ENCODE peak calls at places on chromosomes 3 and 15, in seven cellular contexts. One of them, this sample, is unnamed.

GRCh38 chr3:76039431-76039830 is 254.1 kb upstream of the ZNF717 start:
- DNase-seq in lower leg skin: no peak
- DNase-seq in H7: no peak
- DNase-seq in GM23248: peak; percentile 54
- DNase-seq in fibroblast of lung: peak; percentile 36
- DNase-seq in tibial nerve: no peak
- DNase-seq in left ventricle myocardium inferior: no peak
- DNase-seq in this sample: no peak

GRCh38 chr15:29410342-29410741 is 140.7 kb upstream of the NSMCE3 start:
- DNase-seq in lower leg skin: no peak
- DNase-seq in H7: peak; percentile 47
- DNase-seq in GM23248: no peak
- DNase-seq in fibroblast of lung: no peak
- DNase-seq in tibial nerve: no peak
- DNase-seq in left ventricle myocardium inferior: no peak
- DNase-seq in this sample: no peak

GRCh38 chr15:99736702-99737101 is 3.5 kb upstream of the LYSMD4 start:
- DNase-seq in lower leg skin: no peak
- DNase-seq in H7: no peak
- DNase-seq in GM23248: no peak
- DNase-seq in fibroblast of lung: no peak
- DNase-seq in tibial nerve: no peak
- DNase-seq in left ventricle myocardium inferior: no peak
- DNase-seq in this sample: no peak

GRCh38 chr3:62184559-62184958 is 188.8 kb downstream of the FEZF2 start:
- DNase-seq in lower leg skin: no peak
- DNase-seq in H7: no peak
- DNase-seq in GM23248: peak; percentile 23
- DNase-seq in fibroblast of lung: peak; percentile 28
- DNase-seq in tibial nerve: no peak
- DNase-seq in left ventricle myocardium inferior: no peak
- DNase-seq in this sample: peak; percentile 56

GRCh38 chr3:53162672-53163458 is 1.9 kb downstream of the PRKCD start:
- DNase-seq in lower leg skin: no peak
- DNase-seq in H7: peak; percentile 39
- DNase-seq in GM23248: no peak
- DNase-seq in fibroblast of lung: no peak
- DNase-seq in tibial nerve: no peak
- DNase-seq in left ventricle myocardium inferior: no peak
- DNase-seq in this sample: no peak

GRCh38 chr3:47781326-47781684 is 388 bp downstream of the SMARCC1 start:
- DNase-seq in lower leg skin: peak; percentile 51
- DNase-seq in H7: peak; percentile 90
- DNase-seq in GM23248: peak; percentile 70
- DNase-seq in fibroblast of lung: no peak
- DNase-seq in tibial nerve: peak; percentile 35
- DNase-seq in left ventricle myocardium inferior: peak; percentile 70
- DNase-seq in this sample: peak; percentile 77

GRCh38 chr3:119428538-119428937 is 34.9 kb downstream of the TMEM39A start:
- DNase-seq in lower leg skin: no peak
- DNase-seq in H7: no peak
- DNase-seq in GM23248: no peak
- DNase-seq in fibroblast of lung: no peak
- DNase-seq in tibial nerve: no peak
- DNase-seq in left ventricle myocardium inferior: no peak
- DNase-seq in this sample: no peak

GRCh38 chr15:50531763-50532162 is 14.7 kb downstream of the USP50 start:
- DNase-seq in lower leg skin: no peak
- DNase-seq in H7: no peak
- DNase-seq in GM23248: no peak
- DNase-seq in fibroblast of lung: no peak
- DNase-seq in tibial nerve: no peak
- DNase-seq in left ventricle myocardium inferior: no peak
- DNase-seq in this sample: no peak

GRCh38 chr3:123021388-123021787 is 6.2 kb downstream of the SEMA5B start:
- DNase-seq in lower leg skin: no peak
- DNase-seq in H7: peak; percentile 58
- DNase-seq in GM23248: no peak
- DNase-seq in fibroblast of lung: no peak
- DNase-seq in tibial nerve: no peak
- DNase-seq in left ventricle myocardium inferior: no peak
- DNase-seq in this sample: no peak

GRCh38 chr15:101498731-101499480 is 9.4 kb upstream of the PCSK6 start:
- DNase-seq in lower leg skin: no peak
- DNase-seq in H7: peak; percentile 15
- DNase-seq in GM23248: no peak
- DNase-seq in fibroblast of lung: no peak
- DNase-seq in tibial nerve: no peak
- DNase-seq in left ventricle myocardium inferior: no peak
- DNase-seq in this sample: no peak

GRCh38 chr3:108448593-108448992 is 61.8 kb downstream of the MYH15 start:
- DNase-seq in lower leg skin: no peak
- DNase-seq in H7: no peak
- DNase-seq in GM23248: no peak
- DNase-seq in fibroblast of lung: no peak
- DNase-seq in tibial nerve: no peak
- DNase-seq in left ventricle myocardium inferior: no peak
- DNase-seq in this sample: no peak

GRCh38 chr15:40469776-40470390 is 901 bp upstream of the CHST14 start:
- DNase-seq in lower leg skin: no peak
- DNase-seq in H7: peak; percentile 52
- DNase-seq in GM23248: peak; percentile 56
- DNase-seq in fibroblast of lung: no peak
- DNase-seq in tibial nerve: no peak
- DNase-seq in left ventricle myocardium inferior: no peak
- DNase-seq in this sample: no peak

GRCh38 chr15:35061171-35062163 is 23.6 kb downstream of the NANOGP8 start:
- DNase-seq in lower leg skin: peak; percentile 32
- DNase-seq in H7: no peak
- DNase-seq in GM23248: peak; percentile 53
- DNase-seq in fibroblast of lung: no peak
- DNase-seq in tibial nerve: no peak
- DNase-seq in left ventricle myocardium inferior: no peak
- DNase-seq in this sample: no peak

GRCh38 chr3:119662604-119663377 is 2.4 kb upstream of the POPDC2 start:
- DNase-seq in lower leg skin: no peak
- DNase-seq in H7: no peak
- DNase-seq in GM23248: peak; percentile 60
- DNase-seq in fibroblast of lung: peak; percentile 37
- DNase-seq in tibial nerve: no peak
- DNase-seq in left ventricle myocardium inferior: no peak
- DNase-seq in this sample: no peak

GRCh38 chr15:52496776-52497470 is 31.8 kb downstream of the MYO5A start:
- DNase-seq in lower leg skin: no peak
- DNase-seq in H7: no peak
- DNase-seq in GM23248: peak; percentile 72
- DNase-seq in fibroblast of lung: peak; percentile 46
- DNase-seq in tibial nerve: no peak
- DNase-seq in left ventricle myocardium inferior: no peak
- DNase-seq in this sample: no peak

GRCh38 chr3:186825294-186825821 is 17.2 kb upstream of the ADIPOQ start:
- DNase-seq in lower leg skin: no peak
- DNase-seq in H7: peak; percentile 81
- DNase-seq in GM23248: peak; percentile 83
- DNase-seq in fibroblast of lung: peak; percentile 58
- DNase-seq in tibial nerve: no peak
- DNase-seq in left ventricle myocardium inferior: no peak
- DNase-seq in this sample: no peak

GRCh38 chr3:186824430-186825139 is 17.9 kb upstream of the ADIPOQ start:
- DNase-seq in lower leg skin: no peak
- DNase-seq in H7: peak; percentile 47
- DNase-seq in GM23248: no peak
- DNase-seq in fibroblast of lung: no peak
- DNase-seq in tibial nerve: no peak
- DNase-seq in left ventricle myocardium inferior: no peak
- DNase-seq in this sample: no peak

GRCh38 chr3:186828340-186828739 is 14.2 kb upstream of the ADIPOQ start:
- DNase-seq in lower leg skin: no peak
- DNase-seq in H7: peak; percentile 27
- DNase-seq in GM23248: no peak
- DNase-seq in fibroblast of lung: no peak
- DNase-seq in tibial nerve: no peak
- DNase-seq in left ventricle myocardium inferior: no peak
- DNase-seq in this sample: no peak

GRCh38 chr3:186826978-186827857 is 15.3 kb upstream of the ADIPOQ start:
- DNase-seq in lower leg skin: peak; percentile 50
- DNase-seq in H7: peak; percentile 99
- DNase-seq in GM23248: peak; percentile 93
- DNase-seq in fibroblast of lung: peak; percentile 79
- DNase-seq in tibial nerve: peak; percentile 42
- DNase-seq in left ventricle myocardium inferior: peak; percentile 82
- DNase-seq in this sample: peak; percentile 88

GRCh38 chr3:186826316-186826977 is 16.1 kb upstream of the ADIPOQ start:
- DNase-seq in lower leg skin: no peak
- DNase-seq in H7: peak; percentile 70
- DNase-seq in GM23248: no peak
- DNase-seq in fibroblast of lung: no peak
- DNase-seq in tibial nerve: no peak
- DNase-seq in left ventricle myocardium inferior: no peak
- DNase-seq in this sample: no peak
- H3K4me3 ChIP-seq in lower leg skin: no peak overlapping the region
- H3K4me3 ChIP-seq in H7: peak overlapping the region; percentile 80
- H3K4me3 ChIP-seq in GM23248: no peak overlapping the region
- H3K4me3 ChIP-seq in fibroblast of lung: peak overlapping the region; percentile 30
- H3K4me3 ChIP-seq in tibial nerve: peak overlapping the region; percentile 83
- H3K4me3 ChIP-seq in left ventricle myocardium inferior: peak overlapping the region; percentile 87
- H3K4me3 ChIP-seq in this sample: peak overlapping the region; percentile 66

DNA sequence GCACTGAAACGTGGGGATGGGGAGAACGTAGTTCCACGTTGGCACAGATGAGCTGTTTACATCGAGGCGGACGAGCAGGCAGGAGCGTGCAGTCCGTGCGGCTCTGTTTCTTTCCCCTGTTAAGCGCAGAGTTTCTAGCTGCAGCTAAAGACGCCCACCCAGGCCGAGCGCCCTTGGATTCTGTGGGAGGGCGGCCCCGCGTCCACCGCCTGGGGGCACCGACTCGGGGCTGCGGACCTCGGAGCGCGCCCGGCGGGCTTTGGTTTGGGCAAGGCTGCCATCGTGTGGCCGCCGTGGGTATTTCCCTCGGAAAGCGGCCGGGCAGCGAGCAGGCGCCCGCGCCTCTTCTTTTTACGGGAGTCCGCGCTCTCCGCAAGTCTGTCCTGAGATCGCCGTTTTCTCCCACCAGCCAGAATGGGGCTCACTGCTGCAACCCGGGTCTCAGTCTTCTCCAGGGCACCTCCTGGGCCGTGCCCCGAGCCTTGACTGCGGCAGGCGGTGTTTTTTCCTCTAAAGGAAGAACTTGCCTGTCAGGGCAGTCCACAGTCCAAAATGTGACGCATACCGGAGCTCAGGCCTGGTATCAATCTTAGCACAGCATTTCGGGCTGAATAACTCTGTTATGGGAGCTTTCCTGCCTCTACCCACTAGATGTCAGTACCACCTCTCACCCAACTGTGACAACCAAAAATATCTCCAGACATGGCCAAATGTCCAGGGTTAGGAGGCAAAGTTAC is 219.9 kb upstream of the IGF1R start:
- DNase-seq in lower leg skin: peak; percentile 45
- DNase-seq in H7: peak; percentile 96
- DNase-seq in GM23248: peak; percentile 88
- DNase-seq in fibroblast of lung: peak; percentile 69
- DNase-seq in tibial nerve: peak; percentile 81
- DNase-seq in left ventricle myocardium inferior: peak; percentile 71
- DNase-seq in this sample: peak; percentile 77
- H3K4me3 ChIP-seq in lower leg skin: no peak overlapping the region
- H3K4me3 ChIP-seq in H7: peak overlapping the region; percentile 45
- H3K4me3 ChIP-seq in GM23248: peak overlapping the region; percentile 75
- H3K4me3 ChIP-seq in fibroblast of lung: peak overlapping the region; percentile 12
- H3K4me3 ChIP-seq in tibial nerve: peak overlapping the region; percentile 9
- H3K4me3 ChIP-seq in left ventricle myocardium inferior: peak overlapping the region; percentile 59
- H3K4me3 ChIP-seq in this sample: peak overlapping the region; percentile 35

DNA sequence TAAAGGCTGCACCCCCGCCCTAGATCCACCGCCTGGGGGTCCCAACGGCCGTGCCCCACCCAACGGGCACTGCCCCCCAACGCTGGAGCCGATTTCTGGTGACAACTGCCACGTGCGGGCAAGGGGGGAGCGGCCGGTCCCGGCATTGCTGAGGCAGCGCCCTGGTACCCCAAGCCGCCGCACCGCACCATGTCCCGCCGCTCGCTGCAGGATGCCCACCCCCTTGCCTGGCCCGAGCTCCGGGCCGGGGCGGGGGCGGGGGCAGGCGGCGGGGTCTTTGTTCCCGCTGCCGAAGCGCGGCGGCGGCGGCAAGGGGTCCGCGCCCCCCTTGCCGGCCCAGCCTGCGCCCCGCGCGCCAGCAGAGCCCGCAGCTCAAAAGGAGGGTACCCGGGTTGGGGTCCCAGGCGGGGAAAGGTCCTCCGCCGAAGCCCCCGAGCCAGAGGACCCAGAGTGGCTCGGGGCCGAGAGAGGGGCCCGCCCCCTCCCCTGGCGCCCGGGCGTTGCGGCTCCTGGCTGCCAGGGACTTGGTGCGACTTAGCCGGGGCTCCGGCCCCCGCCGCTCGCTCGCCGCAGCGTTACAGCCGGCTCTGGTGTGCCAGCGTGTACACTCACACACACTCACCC is 678 bp downstream of the SEMA7A start:
- DNase-seq in lower leg skin: no peak
- DNase-seq in H7: peak; percentile 91
- DNase-seq in GM23248: peak; percentile 49
- DNase-seq in fibroblast of lung: no peak
- DNase-seq in tibial nerve: no peak
- DNase-seq in left ventricle myocardium inferior: no peak
- DNase-seq in this sample: no peak
- H3K4me3 ChIP-seq in lower leg skin: peak overlapping the region; percentile 68
- H3K4me3 ChIP-seq in H7: peak overlapping the region; percentile 94
- H3K4me3 ChIP-seq in GM23248: peak overlapping the region; percentile 100
- H3K4me3 ChIP-seq in fibroblast of lung: peak overlapping the region; percentile 80
- H3K4me3 ChIP-seq in tibial nerve: peak overlapping the region; percentile 88
- H3K4me3 ChIP-seq in left ventricle myocardium inferior: peak overlapping the region; percentile 94
- H3K4me3 ChIP-seq in this sample: peak overlapping the region; percentile 60

GRCh38 chr3:129313415-129313982 is 34.8 kb downstream of the HMCES start:
- DNase-seq in lower leg skin: no peak
- DNase-seq in H7: peak; percentile 33
- DNase-seq in GM23248: no peak
- DNase-seq in fibroblast of lung: peak; percentile 21
- DNase-seq in tibial nerve: no peak
- DNase-seq in left ventricle myocardium inferior: no peak
- DNase-seq in this sample: no peak
- H3K4me3 ChIP-seq in lower leg skin: no peak overlapping the region
- H3K4me3 ChIP-seq in H7: no peak overlapping the region
- H3K4me3 ChIP-seq in GM23248: no peak overlapping the region
- H3K4me3 ChIP-seq in fibroblast of lung: no peak overlapping the region
- H3K4me3 ChIP-seq in tibial nerve: no peak overlapping the region
- H3K4me3 ChIP-seq in left ventricle myocardium inferior: peak overlapping the region; percentile 97
- H3K4me3 ChIP-seq in this sample: no peak overlapping the region

GRCh38 chr3:49119439-49119838 is 1.2 kb downstream of the USP19 start:
- DNase-seq in lower leg skin: no peak
- DNase-seq in H7: no peak
- DNase-seq in GM23248: peak; percentile 82
- DNase-seq in fibroblast of lung: no peak
- DNase-seq in tibial nerve: no peak
- DNase-seq in left ventricle myocardium inferior: no peak
- DNase-seq in this sample: no peak
- H3K4me3 ChIP-seq in lower leg skin: no peak overlapping the region
- H3K4me3 ChIP-seq in H7: peak overlapping the region; percentile 99
- H3K4me3 ChIP-seq in GM23248: peak overlapping the region; percentile 76
- H3K4me3 ChIP-seq in fibroblast of lung: peak overlapping the region; percentile 61
- H3K4me3 ChIP-seq in tibial nerve: peak overlapping the region; percentile 91
- H3K4me3 ChIP-seq in left ventricle myocardium inferior: peak overlapping the region; percentile 99
- H3K4me3 ChIP-seq in this sample: no peak overlapping the region

This sample was measured in right lobe of liver.